ENCODE peak calls at places on chromosome 4, in five cellular contexts. J is activated CD8-positive, alpha-beta memory T cell treated with anti-CD3 and anti-CD28 coated beads for 1 hour; K is HT-29; C is EL; Z is NCI-H1092 treated with DMSO at 0.1 percent for 48 hours. H is an unnamed sample.

GRCh38 chr4:14532436-14532835 is 469.8 kb upstream of the CPEB2 start:
- DNase-seq in K (no peak), J (no peak), C (no peak), Z (peak), H (no peak)

GRCh38 chr4:32140636-32141035 is 1420.5 kb downstream of the PCDH7 start:
- DNase-seq in K (no peak), Z (no peak), C (no peak), J (no peak), H (no peak)

GRCh38 chr4:94976371-94977011 is 218.7 kb downstream of the BMPR1B start:
- DNase-seq in C (no peak), Z (no peak), K (no peak), J (no peak), H (no peak)

GRCh38 chr4:56817840-56818491 is 3.5 kb downstream of the SPINK2 start:
- DNase-seq in K (no peak), C (no peak), Z (no peak), J (no peak), H (no peak)

GRCh38 chr4:101346562-101347266 is 612 bp downstream of the PPP3CA start:
- DNase-seq in Z (peak), J (peak), C (peak), K (peak), H (peak)

GRCh38 chr4:89137695-89138094 is 26.4 kb downstream of the TIGD2 start:
- DNase-seq in J (no peak), Z (no peak), C (no peak), K (no peak), H (no peak)

GRCh38 chr4:124028172-124028571 is 631.6 kb downstream of the SPRY1 start:
- DNase-seq in K (no peak), Z (peak), J (no peak), C (no peak), H (no peak)

GRCh38 chr4:141913928-141914327 is 277.5 kb downstream of the IL15 start:
- DNase-seq in Z (no peak), J (no peak), K (no peak), C (no peak), H (no peak)

GRCh38 chr4:113707013-113707412 is 54.5 kb downstream of the CAMK2D start:
- DNase-seq in C (peak), K (no peak), Z (no peak), J (no peak), H (no peak)

GRCh38 chr4:106109929-106110328 is 206.1 kb downstream of the TBCK start:
- DNase-seq in C (no peak), J (no peak), Z (no peak), K (no peak), H (no peak)

GRCh38 chr4:2364654-2365053 is 53.8 kb downstream of the ZFYVE28 start:
- DNase-seq in Z (no peak), C (peak), J (peak), K (no peak), H (no peak)

H was measured in G401.